ENCODE peak calls at places on chromosome 18, in four cellular contexts. I is MM.1S, C is WTC11, D is A549. S is an unnamed sample.

GRCh38 chr18:22465859-22466602 is 48.3 kb upstream of the CTAGE1 start:
- DNase-seq in I (no peak), C (no peak), D (peak), S (no peak)

GRCh38 chr18:43022874-43023273 is 92.6 kb downstream of the RIT2 start:
- DNase-seq in I (no peak), C (no peak), D (no peak), S (no peak)

GRCh38 chr18:5894613-5895299 is 566 bp downstream of the TMEM200C start:
- DNase-seq in I (no peak), C (peak), D (no peak), S (peak)

GRCh38 chr18:38575648-38576047 is 1010.0 kb upstream of the CELF4 start:
- DNase-seq in I (peak), C (no peak), D (no peak), S (no peak)

GRCh38 chr18:47100214-47100831 is 50.0 kb downstream of the HDHD2 start:
- DNase-seq in I (peak), C (peak), D (peak), S (peak)

GRCh38 chr18:30765247-30765646 is 277.3 kb downstream of the DSC3 start:
- DNase-seq in I (no peak), C (no peak), D (no peak), S (no peak)

GRCh38 chr18:40866013-40866644 is 1088.9 kb upstream of the PIK3C3 start:
- DNase-seq in I (peak), C (no peak), D (peak), S (no peak)

GRCh38 chr18:36856815-36857214 is 27.9 kb downstream of the KIAA1328 start:
- DNase-seq in I (no peak), C (no peak), D (no peak), S (no peak)

GRCh38 chr18:50279752-50280151 is 1.6 kb downstream of the MBD1 start:
- DNase-seq in I (no peak), C (no peak), D (no peak), S (no peak)

GRCh38 chr18:50282521-50283335 is 1.4 kb upstream of the MBD1 start:
- DNase-seq in I (no peak), C (no peak), D (no peak), S (no peak)

GRCh38 chr18:50281972-50282520 is 723 bp upstream of the MBD1 start:
- DNase-seq in I (no peak), C (no peak), D (no peak), S (no peak)

GRCh38 chr18:50280707-50281294 is 522 bp downstream of the MBD1 start:
- DNase-seq in I (no peak), C (no peak), D (no peak), S (no peak)

GRCh38 chr18:50281295-50281971 is at the start of gene MBD1:
- DNase-seq in I (peak), C (peak), D (peak), S (peak)
- TF ChIP-seq CTCF in I (peak), C (no peak), D (no peak), S (peak)

DNA sequence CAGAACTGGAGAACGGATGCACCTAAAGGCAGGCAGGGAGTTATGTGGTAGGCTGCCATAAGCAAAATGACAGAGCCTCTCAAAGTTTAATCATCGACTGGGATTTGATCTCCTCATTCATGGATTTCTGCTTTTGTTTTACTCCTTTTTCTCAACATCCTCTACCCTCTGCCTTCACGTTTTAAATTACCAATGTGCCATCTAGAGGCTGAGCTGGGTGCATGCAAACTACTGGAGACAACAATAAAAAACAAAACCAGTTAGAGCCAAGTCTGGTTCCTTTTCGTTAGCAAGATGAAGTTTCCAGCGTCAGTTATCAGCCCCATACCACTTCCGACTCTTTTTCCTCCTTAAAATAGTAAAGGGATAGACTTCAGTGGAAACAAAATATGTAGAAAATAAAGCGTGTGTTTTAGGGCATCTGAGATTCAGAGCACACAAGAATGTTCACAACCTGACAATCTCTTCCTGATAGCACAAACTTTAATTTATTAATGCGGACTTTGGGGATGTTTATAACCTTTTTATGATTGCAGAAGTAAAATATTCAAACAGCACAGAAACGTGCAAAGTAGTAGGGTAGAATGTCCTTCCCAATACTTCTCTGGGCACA is 117.0 kb downstream of the LAMA1 start:
- DNase-seq in I (peak), C (no peak), D (no peak), S (no peak)
- TF ChIP-seq CTCF in I (peak), C (no peak), D (peak), S (peak)

GRCh38 chr18:24536326-24536725 is 75.9 kb downstream of the HRH4 start:
- DNase-seq in I (no peak), C (no peak), D (no peak), S (no peak)

GRCh38 chr18:24539866-24540604 is 79.6 kb downstream of the HRH4 start:
- DNase-seq in I (peak), C (no peak), D (no peak), S (no peak)

GRCh38 chr18:24536834-24537233 is 76.4 kb downstream of the HRH4 start:
- DNase-seq in I (no peak), C (no peak), D (no peak), S (no peak)

GRCh38 chr18:24540896-24541295 is 80.5 kb downstream of the HRH4 start:
- DNase-seq in I (no peak), C (no peak), D (no peak), S (no peak)

GRCh38 chr18:24538421-24539264 is 78.2 kb downstream of the HRH4 start:
- DNase-seq in I (no peak), C (no peak), D (no peak), S (no peak)
- TF ChIP-seq CTCF in I (no peak), C (no peak), D (no peak), S (no peak)

GRCh38 chr18:55781481-55781957 is 193.5 kb upstream of the TCF4 start:
- DNase-seq in I (no peak), C (peak), D (peak), S (no peak)
- TF ChIP-seq CTCF in I (peak), C (peak), D (peak), S (peak)

S was measured in progenitor cell of endocrine pancreas.